ENCODE peak calls at places on chromosomes 5 and 9, in five cellular contexts. V is H54, I is GM12891, K is kidney tubule cell, Z is T-helper 9 cell. Y is an unnamed sample.

GRCh38 chr5:58246521-58246944 is 213.4 kb downstream of the PLK2 start:
- DNase-seq in V (no peak), I (no peak), K (peak; percentile 75), Z (no peak), Y (no peak)

GRCh38 chr5:156815988-156816599 is 34.0 kb upstream of the PPP1R2B start:
- DNase-seq in V (no peak), I (peak; percentile 22), K (peak; percentile 43), Z (no peak), Y (no peak)

GRCh38 chr9:16223074-16223871 is 647.2 kb downstream of the BNC2 start:
- DNase-seq in V (no peak), I (no peak), K (no peak), Z (no peak), Y (no peak)

GRCh38 chr5:3382782-3383181 is 212.8 kb upstream of the IRX1 start:
- DNase-seq in V (no peak), I (no peak), K (no peak), Z (no peak), Y (no peak)

GRCh38 chr5:139566611-139567010 is 5.5 kb downstream of the UBE2D2 start:
- DNase-seq in V (no peak), I (no peak), K (no peak), Z (no peak), Y (peak; percentile 22)

GRCh38 chr5:136738829-136739228 is 373.5 kb upstream of the TRPC7 start:
- DNase-seq in V (no peak), I (no peak), K (no peak), Z (no peak), Y (no peak)

GRCh38 chr5:55533806-55534435 is 843 bp downstream of the PLPP1 start:
- DNase-seq in V (peak; percentile 46), I (peak; percentile 43), K (peak; percentile 69), Z (no peak), Y (no peak)

GRCh38 chr5:174533771-174534221 is 190.6 kb upstream of the MSX2 start:
- DNase-seq in V (peak; percentile 67), I (no peak), K (peak; percentile 91), Z (no peak), Y (no peak)

GRCh38 chr5:38291355-38291754 is 33.0 kb downstream of the EGFLAM start:
- DNase-seq in V (no peak), I (no peak), K (peak; percentile 74), Z (no peak), Y (no peak)

GRCh38 chr5:39523821-39524220 is 99.0 kb upstream of the DAB2 start:
- DNase-seq in V (no peak), I (no peak), K (no peak), Z (no peak), Y (no peak)

GRCh38 chr9:34571180-34571800 is 18.2 kb downstream of the CNTFR start:
- DNase-seq in V (no peak), I (no peak), K (no peak), Z (no peak), Y (no peak)

GRCh38 chr9:76371901-76372300 is 22.3 kb downstream of the RFK start:
- DNase-seq in V (no peak), I (no peak), K (peak; percentile 61), Z (no peak), Y (no peak)

GRCh38 chr5:138716456-138716924 is 36.7 kb upstream of the CTNNA1 start:
- DNase-seq in V (no peak), I (no peak), K (peak; percentile 42), Z (no peak), Y (no peak)

GRCh38 chr5:101782352-101783087 is 513.6 kb downstream of the SLCO4C1 start:
- DNase-seq in V (no peak), I (no peak), K (no peak), Z (no peak), Y (no peak)

GRCh38 chr5:169945831-169946261 is 34.4 kb downstream of the INSYN2B start:
- DNase-seq in V (no peak), I (no peak), K (peak; percentile 88), Z (no peak), Y (no peak)

GRCh38 chr9:109506097-109506712 is 8.1 kb upstream of the PTPN3 start:
- DNase-seq in V (no peak), I (no peak), K (peak; percentile 73), Z (no peak), Y (no peak)

GRCh38 chr5:180170111-180170809 is 38.8 kb downstream of the RASGEF1C start:
- DNase-seq in V (no peak), I (no peak), K (no peak), Z (no peak), Y (no peak)

GRCh38 chr5:34517249-34517648 is 138.9 kb upstream of the RAI14 start:
- DNase-seq in V (no peak), I (no peak), K (peak; percentile 58), Z (no peak), Y (no peak)

GRCh38 chr9:101365181-101365580 is 19.6 kb downstream of the BAAT start:
- DNase-seq in V (no peak), I (no peak), K (peak; percentile 10), Z (no peak), Y (no peak)

GRCh38 chr9:83431470-83432060 is 106.6 kb downstream of the FRMD3 start:
- DNase-seq in V (peak; percentile 16), I (no peak), K (no peak), Z (no peak), Y (no peak)

GRCh38 chr5:6201626-6202025 is 176.7 kb downstream of the MED10 start:
- DNase-seq in V (no peak), I (no peak), K (no peak), Z (no peak), Y (no peak)

GRCh38 chr9:114284316-114285060 is 38.4 kb upstream of the ORM1 start:
- DNase-seq in V (no peak), I (no peak), K (no peak), Z (no peak), Y (peak; percentile 53)

GRCh38 chr9:69945671-69946141 is 97.9 kb upstream of the MAMDC2 start:
- DNase-seq in V (no peak), I (no peak), K (peak; percentile 46), Z (no peak), Y (no peak)

GRCh38 chr5:67178085-67178484 is 18.5 kb downstream of the CD180 start:
- DNase-seq in V (no peak), I (no peak), K (no peak), Z (no peak), Y (no peak)

GRCh38 chr5:124512236-124512635 is 234.2 kb downstream of the ZNF608 start:
- DNase-seq in V (no peak), I (no peak), K (no peak), Z (no peak), Y (no peak)